ENCODE peak calls at places on chromosome 13, in seven cellular contexts. X is PC-3, R is AG04450, C is suprapubic skin, M is tibial artery, P is pancreas, W is left lung. F is an unnamed sample.

GRCh38 chr13:40777166-40777956 is 6.4 kb upstream of the MRPS31 start:
- DNase-seq in X (peak), W (no peak), M (no peak), C (no peak), R (no peak), P (no peak), F (no peak)

GRCh38 chr13:34344761-34345600 is 527.0 kb downstream of the RFC3 start:
- DNase-seq in X (no peak), R (no peak), W (no peak), M (no peak), C (no peak), P (no peak), F (no peak)

GRCh38 chr13:30798776-30799625 is 63.7 kb downstream of the ALOX5AP start:
- DNase-seq in R (no peak), P (no peak), C (no peak), W (no peak), X (no peak), M (no peak), F (no peak)

GRCh38 chr13:23466144-23467002 is 32.9 kb upstream of the SACS start:
- DNase-seq in X (peak), R (peak), M (peak), W (peak), P (peak), C (no peak), F (peak)

GRCh38 chr13:107865643-107866006 is 349.7 kb downstream of the LIG4 start:
- DNase-seq in M (no peak), P (no peak), R (no peak), X (no peak), W (no peak), C (no peak), F (no peak)

GRCh38 chr13:66673401-66673800 is 556.7 kb downstream of the PCDH9 start:
- DNase-seq in P (no peak), W (no peak), R (peak), C (no peak), X (no peak), M (no peak), F (no peak)

GRCh38 chr13:31131470-31131961 is 30.2 kb downstream of the HSPH1 start:
- DNase-seq in R (no peak), P (no peak), M (no peak), W (no peak), C (no peak), X (no peak), F (no peak)

GRCh38 chr13:98893361-98893760 is 84.5 kb downstream of the DOCK9 start:
- DNase-seq in X (no peak), C (no peak), R (no peak), W (no peak), M (no peak), P (no peak), F (no peak)

GRCh38 chr13:98606296-98606695 is 29.4 kb upstream of the STK24 start:
- DNase-seq in C (no peak), X (no peak), R (no peak), W (no peak), P (no peak), M (no peak), F (no peak)

GRCh38 chr13:101397742-101398141 is 18.6 kb downstream of the NALCN start:
- DNase-seq in M (no peak), C (no peak), R (peak), W (no peak), P (no peak), X (peak), F (no peak)

GRCh38 chr13:21014139-21014665 is 47.2 kb downstream of the LATS2 start:
- DNase-seq in W (no peak), M (peak), C (no peak), X (no peak), R (no peak), P (no peak), F (peak)

GRCh38 chr13:76380436-76381065 is 505.7 kb downstream of the KCTD12 start:
- DNase-seq in M (no peak), X (no peak), W (no peak), P (no peak), R (no peak), C (no peak), F (no peak)

GRCh38 chr13:102846261-102847015 is 606 bp downstream of the ERCC5 start:
- DNase-seq in M (no peak), C (peak), X (peak), W (peak), R (no peak), P (no peak), F (peak)

GRCh38 chr13:106110241-106110855 is 425.1 kb downstream of the EFNB2 start:
- DNase-seq in X (peak), C (no peak), R (no peak), P (no peak), M (no peak), W (no peak), F (no peak)

GRCh38 chr13:29925457-29925856 is 75.0 kb upstream of the UBL3 start:
- DNase-seq in W (no peak), R (no peak), P (peak), C (peak), X (peak), M (peak), F (peak)

GRCh38 chr13:20363162-20363561 is 131.0 kb upstream of the GJB6 start:
- DNase-seq in X (no peak), M (no peak), W (no peak), C (no peak), P (no peak), R (no peak), F (no peak)

GRCh38 chr13:35283856-35284255 is 192.6 kb downstream of the MAB21L1 start:
- DNase-seq in X (peak), C (no peak), W (no peak), P (no peak), R (no peak), M (no peak), F (no peak)

GRCh38 chr13:36885901-36886300 is 34.1 kb downstream of the SMAD9 start:
- DNase-seq in C (no peak), R (no peak), M (no peak), W (no peak), X (no peak), P (no peak), F (no peak)

GRCh38 chr13:76383671-76384461 is 502.3 kb downstream of the KCTD12 start:
- DNase-seq in X (peak), M (no peak), P (no peak), W (no peak), R (peak), C (no peak), F (no peak)

GRCh38 chr13:71867101-71867814 is at the start of gene DACH1:
- DNase-seq in M (no peak), W (peak), X (peak), P (peak), C (peak), R (no peak), F (peak)

GRCh38 chr13:100392709-100393630 is 195.6 kb downstream of the GGACT start:
- DNase-seq in P (no peak), C (peak), W (no peak), X (peak), R (peak), M (peak), F (no peak)

GRCh38 chr13:94263038-94263437 is 216.4 kb downstream of the DCT start:
- DNase-seq in M (no peak), X (no peak), C (no peak), P (no peak), W (no peak), R (no peak), F (no peak)

GRCh38 chr13:80196756-80197155 is 144.2 kb downstream of the SPRY2 start:
- DNase-seq in W (no peak), M (no peak), X (peak), C (no peak), P (no peak), R (no peak), F (no peak)

GRCh38 chr13:23921451-23921888 is 24.2 kb upstream of the C1QTNF9B start:
- DNase-seq in X (peak), M (no peak), W (no peak), C (no peak), R (peak), P (no peak), F (no peak)

GRCh38 chr13:113547248-113547971 is 37.1 kb upstream of the TFDP1 start:
- DNase-seq in X (no peak), R (no peak), M (peak), W (peak), P (no peak), C (no peak), F (peak)

GRCh38 chr13:90769387-90769786 is 578.1 kb upstream of the MIR17HG start:
- DNase-seq in X (no peak), W (no peak), R (no peak), M (no peak), C (no peak), P (no peak), F (no peak)

GRCh38 chr13:33761744-33762143 is 56.2 kb upstream of the RFC3 start:
- DNase-seq in P (no peak), M (no peak), R (no peak), W (no peak), C (no peak), X (peak), F (no peak)

GRCh38 chr13:80664930-80665329 is 324.0 kb upstream of the SPRY2 start:
- DNase-seq in R (no peak), C (no peak), W (no peak), M (no peak), P (no peak), X (no peak), F (no peak)

GRCh38 chr13:98007001-98007400 is 53.5 kb downstream of the IPO5 start:
- DNase-seq in P (no peak), W (no peak), R (no peak), X (no peak), M (no peak), C (no peak), F (no peak)

GRCh38 chr13:37775871-37776270 is 93.7 kb downstream of the TRPC4 start:
- DNase-seq in P (no peak), C (no peak), M (no peak), W (no peak), R (no peak), X (no peak), F (no peak)

DNA sequence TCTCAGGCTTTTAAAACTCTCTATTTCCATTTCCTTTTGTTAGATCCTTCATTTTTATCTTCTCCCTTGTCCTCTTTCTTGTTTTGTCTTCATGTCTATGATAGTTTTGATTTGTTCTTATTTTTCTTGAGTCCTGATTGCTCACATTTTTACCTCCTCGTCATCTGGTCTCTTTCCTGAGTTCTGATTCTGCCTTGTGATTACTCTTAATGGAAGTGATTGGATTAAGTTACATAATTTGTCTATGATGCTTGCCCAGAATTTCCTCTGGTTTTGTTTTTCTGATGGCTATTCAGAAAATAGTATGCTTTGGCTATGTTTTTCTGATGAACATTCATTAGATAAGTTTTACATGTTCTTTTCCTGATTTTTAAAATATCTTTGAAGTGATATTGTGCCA is 102.6 kb downstream of the DNAJC3 start:
- DNase-seq in W (no peak), P (no peak), X (no peak), C (no peak), R (no peak), M (no peak), F (no peak)
- H3K4me3 ChIP-seq in W (no peak), P (no peak), X (no peak), C (no peak), R (no peak), M (no peak), F (no peak)

DNA sequence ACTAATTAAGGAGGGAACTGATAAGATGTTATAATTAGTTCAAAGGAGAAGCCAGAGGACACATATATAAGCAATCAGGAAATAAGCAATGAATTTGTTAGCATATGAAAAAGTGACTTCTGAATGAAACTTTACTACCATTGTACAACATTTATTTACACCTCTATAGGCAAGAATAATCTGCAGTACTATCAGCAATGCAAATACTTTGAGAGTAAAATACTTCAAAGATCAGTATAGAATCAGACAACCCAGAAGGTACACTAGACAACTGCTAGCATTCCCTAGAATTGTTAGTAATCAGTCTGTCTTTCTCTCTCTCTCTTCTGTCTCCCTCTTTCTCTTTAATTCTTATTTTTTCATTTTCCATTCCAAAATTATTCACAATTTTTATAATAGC is 196.8 kb upstream of the ATXN8OS start:
- DNase-seq in P (no peak), R (no peak), W (no peak), C (no peak), X (no peak), M (no peak), F (no peak)
- H3K27ac ChIP-seq in P (no peak), R (no peak), W (no peak), C (no peak), X (no peak), M (no peak), F (no peak)

DNA sequence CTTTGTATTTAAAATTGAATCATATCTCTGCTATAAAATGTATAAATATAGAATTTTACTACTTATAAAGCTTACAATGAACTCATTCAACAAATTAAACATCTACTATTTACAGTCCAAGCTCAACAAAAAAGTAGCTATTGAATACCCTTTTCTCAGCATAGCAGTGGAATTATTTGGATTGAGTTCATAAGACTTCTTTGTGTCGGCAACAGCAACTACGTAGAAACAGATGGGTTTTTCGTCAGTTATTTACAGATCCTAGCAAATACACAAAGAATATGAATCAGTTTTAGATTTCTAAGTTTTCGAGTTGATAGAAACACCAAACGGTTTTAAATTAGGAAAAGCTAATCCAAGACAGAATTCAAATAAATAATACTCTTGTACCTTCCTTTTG is 10.4 kb upstream of the NEK3 start:
- DNase-seq in W (no peak), C (no peak), X (no peak), P (no peak), M (no peak), R (no peak), F (no peak)
- TF ChIP-seq CTCF in W (no peak), C (no peak), X (no peak), P (no peak), M (no peak), R (no peak), F (no peak)

DNA sequence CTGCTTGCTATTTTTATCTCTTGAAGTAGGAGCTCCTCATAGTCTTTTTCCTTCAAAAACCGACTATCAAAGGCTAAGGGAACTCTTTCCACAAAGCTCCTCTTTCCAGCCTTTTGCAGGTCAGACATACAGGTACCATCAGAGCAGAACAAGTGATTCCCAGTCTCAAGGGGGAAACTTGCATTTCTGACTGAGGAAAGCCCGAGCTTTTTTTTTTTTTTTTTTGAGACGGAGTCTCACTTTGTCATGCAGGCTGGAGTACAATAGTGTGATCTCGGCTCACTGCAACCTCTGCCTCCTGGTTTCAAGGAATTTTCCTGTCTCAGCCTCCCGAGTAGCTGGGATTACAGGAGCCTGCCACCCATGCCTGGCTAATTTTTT is 32.0 kb downstream of the RUBCNL start:
- DNase-seq in M (no peak), R (no peak), C (no peak), X (no peak), P (no peak), W (no peak), F (no peak)
- H3K4me3 ChIP-seq in M (no peak), R (no peak), C (no peak), X (no peak), P (no peak), W (no peak), F (no peak)

DNA sequence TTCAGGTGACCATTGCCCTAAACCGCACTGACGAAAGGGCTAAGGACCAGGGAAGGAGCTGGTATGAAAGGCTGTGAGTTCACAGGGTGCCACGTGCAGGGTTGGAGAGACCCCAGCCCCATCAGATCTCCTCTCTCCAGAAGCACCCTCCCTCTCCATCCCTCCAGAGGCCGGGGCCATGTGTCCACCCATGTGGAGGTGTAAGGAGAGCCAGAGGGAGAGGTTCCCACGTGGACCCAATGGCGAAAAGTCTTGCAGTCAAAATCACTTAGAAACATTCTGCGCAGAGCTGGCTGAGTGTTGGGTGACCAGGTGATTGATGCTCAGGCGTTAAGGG is 168.3 kb downstream of the COL4A1 start:
- DNase-seq in R (no peak), W (no peak), P (no peak), X (no peak), M (no peak), C (no peak), F (no peak)
- H3K27ac ChIP-seq in R (no peak), W (peak), P (peak), X (peak), M (peak), C (no peak), F (peak)

GRCh38 chr13:78247362-78247761 is 328.7 kb upstream of the EDNRB start:
- DNase-seq in P (no peak), M (no peak), X (no peak), R (no peak), W (no peak), C (no peak), F (no peak)
- TF ChIP-seq CTCF in P (no peak), M (no peak), X (no peak), R (no peak), W (no peak), C (no peak), F (no peak)

GRCh38 chr13:50222569-50223332 is 207.5 kb downstream of the KCNRG start:
- DNase-seq in R (no peak), X (peak), M (peak), C (no peak), W (peak), P (peak), F (peak)
- H3K4me3 ChIP-seq in R (peak), X (peak), M (peak), C (no peak), W (no peak), P (no peak), F (peak)

GRCh38 chr13:111252449-111253124 is 67.9 kb upstream of the TEX29 start:
- DNase-seq in X (no peak), W (no peak), R (no peak), C (no peak), P (no peak), M (no peak), F (no peak)

GRCh38 chr13:111255228-111255790 is 65.1 kb upstream of the TEX29 start:
- DNase-seq in W (no peak), X (no peak), R (no peak), C (no peak), P (no peak), M (no peak), F (no peak)

GRCh38 chr13:111256458-111256857 is 64.0 kb upstream of the TEX29 start:
- DNase-seq in R (no peak), C (no peak), M (no peak), X (no peak), W (no peak), P (no peak), F (no peak)

GRCh38 chr13:111251646-111252448 is 68.6 kb upstream of the TEX29 start:
- DNase-seq in R (no peak), P (no peak), X (no peak), M (no peak), W (no peak), C (no peak), F (no peak)

GRCh38 chr13:111253334-111253872 is 67.0 kb upstream of the TEX29 start:
- DNase-seq in X (no peak), W (no peak), C (no peak), R (no peak), P (no peak), M (no peak), F (no peak)
- H3K27ac ChIP-seq in X (no peak), W (no peak), C (no peak), R (no peak), P (no peak), M (peak), F (no peak)

F was measured in upper lobe of right lung.